ENCODE peak calls at places on chromosomes 2 and 18, in five cellular contexts. One of them, this sample, is unnamed.

GRCh38 chr18:23982154-23983071 is 32.1 kb upstream of the TTC39C start:
- DNase-seq in GM19239: no peak
- DNase-seq in left ventricle myocardium superior: peak
- DNase-seq in aorta: peak
- DNase-seq in GM03348: peak
- DNase-seq in this sample: peak

GRCh38 chr2:167608487-167608886 is 638.9 kb downstream of the STK39 start:
- DNase-seq in GM19239: no peak
- DNase-seq in left ventricle myocardium superior: no peak
- DNase-seq in aorta: no peak
- DNase-seq in GM03348: no peak
- DNase-seq in this sample: no peak

GRCh38 chr18:10495936-10496335 is 29.9 kb upstream of the NAPG start:
- DNase-seq in GM19239: no peak
- DNase-seq in left ventricle myocardium superior: no peak
- DNase-seq in aorta: no peak
- DNase-seq in GM03348: no peak
- DNase-seq in this sample: no peak

GRCh38 chr2:158994920-158995676 is 26.7 kb downstream of the TANC1 start:
- DNase-seq in GM19239: no peak
- DNase-seq in left ventricle myocardium superior: no peak
- DNase-seq in aorta: no peak
- DNase-seq in GM03348: no peak
- DNase-seq in this sample: no peak

GRCh38 chr2:130829020-130829419 is 7.7 kb upstream of the ARHGEF4 start:
- DNase-seq in GM19239: no peak
- DNase-seq in left ventricle myocardium superior: no peak
- DNase-seq in aorta: no peak
- DNase-seq in GM03348: no peak
- DNase-seq in this sample: no peak

GRCh38 chr18:62365420-62365819 is 40.3 kb downstream of the TNFRSF11A start:
- DNase-seq in GM19239: no peak
- DNase-seq in left ventricle myocardium superior: no peak
- DNase-seq in aorta: no peak
- DNase-seq in GM03348: no peak
- DNase-seq in this sample: no peak

GRCh38 chr2:95264626-95265025 is 9.6 kb upstream of the PROM2 start:
- DNase-seq in GM19239: no peak
- DNase-seq in left ventricle myocardium superior: no peak
- DNase-seq in aorta: no peak
- DNase-seq in GM03348: no peak
- DNase-seq in this sample: no peak

GRCh38 chr2:106789185-106789584 is 96.8 kb downstream of the ST6GAL2 start:
- DNase-seq in GM19239: no peak
- DNase-seq in left ventricle myocardium superior: no peak
- DNase-seq in aorta: no peak
- DNase-seq in GM03348: no peak
- DNase-seq in this sample: no peak

GRCh38 chr2:240278661-240279060 is 138.2 kb upstream of the OTOS start:
- DNase-seq in GM19239: no peak
- DNase-seq in left ventricle myocardium superior: no peak
- DNase-seq in aorta: no peak
- DNase-seq in GM03348: peak
- DNase-seq in this sample: no peak

GRCh38 chr2:231614559-231615057 is 21.9 kb downstream of the TEX44 start:
- DNase-seq in GM19239: peak
- DNase-seq in left ventricle myocardium superior: peak
- DNase-seq in aorta: peak
- DNase-seq in GM03348: peak
- DNase-seq in this sample: no peak

This sample was measured in SJSA1.